ENCODE peak calls at places on chromosomes 11 and 22, in six cellular contexts. K, U, V, L, G and S are unnamed samples.
A peak's percentile ranks its signal among the peaks of the same experiment; 100 is the strongest.

GRCh38 chr11:116835042-116835772 is 2.2 kb downstream of the APOA1 start:
- DNase-seq in K (peak; percentile 66), U (no peak), V (no peak), L (no peak), G (no peak), S (peak; percentile 62)

GRCh38 chr11:26649884-26650283 is 72.0 kb downstream of the SLC5A12 start:
- DNase-seq in K (no peak), U (no peak), V (peak; percentile 41), L (peak; percentile 3), G (no peak), S (no peak)

GRCh38 chr11:92993004-92993403 is 23.6 kb downstream of the MTNR1B start:
- DNase-seq in K (no peak), U (no peak), V (no peak), L (no peak), G (no peak), S (no peak)

GRCh38 chr11:13831707-13832106 is 130.8 kb upstream of the SPON1 start:
- DNase-seq in K (no peak), U (no peak), V (no peak), L (no peak), G (no peak), S (no peak)

GRCh38 chr11:75345455-75346224 is 5.8 kb downstream of the ARRB1 start:
- DNase-seq in K (peak; percentile 17), U (no peak), V (no peak), L (no peak), G (no peak), S (peak; percentile 51)

GRCh38 chr11:23944939-23945338 is 551.9 kb upstream of the LUZP2 start:
- DNase-seq in K (no peak), U (no peak), V (no peak), L (no peak), G (no peak), S (no peak)

GRCh38 chr11:12979928-12980689 is 29.0 kb upstream of the RASSF10 start:
- DNase-seq in K (no peak), U (no peak), V (no peak), L (no peak), G (no peak), S (no peak)

GRCh38 chr11:33168605-33169240 is 7.4 kb upstream of the CSTF3 start:
- DNase-seq in K (no peak), U (no peak), V (no peak), L (no peak), G (no peak), S (no peak)

GRCh38 chr11:87574193-87574592 is 536.5 kb downstream of the TMEM135 start:
- DNase-seq in K (no peak), U (no peak), V (no peak), L (no peak), G (no peak), S (no peak)

GRCh38 chr22:20946080-20946986 is 20.7 kb upstream of the AIFM3 start:
- DNase-seq in K (no peak), U (no peak), V (no peak), L (no peak), G (no peak), S (peak; percentile 49)

GRCh38 chr22:42582987-42583386 is 29.2 kb downstream of the SERHL2 start:
- DNase-seq in K (no peak), U (no peak), V (no peak), L (no peak), G (no peak), S (no peak)

GRCh38 chr11:67700141-67700540 is 25.7 kb upstream of the ALDH3B2 start:
- DNase-seq in K (no peak), U (no peak), V (no peak), L (no peak), G (no peak), S (no peak)

GRCh38 chr22:21775061-21775460 is 39.5 kb upstream of the YPEL1 start:
- DNase-seq in K (no peak), U (no peak), V (no peak), L (no peak), G (no peak), S (no peak)

GRCh38 chr11:116062526-116063171 is 558.4 kb upstream of the CADM1 start:
- DNase-seq in K (no peak), U (no peak), V (peak; percentile 55), L (no peak), G (no peak), S (no peak)

GRCh38 chr11:65890324-65891179 is at the start of gene CCDC85B:
- DNase-seq in K (peak; percentile 99), U (peak; percentile 99), V (peak; percentile 97), L (peak; percentile 84), G (peak; percentile 99), S (peak; percentile 98)
- H3K4me1 ChIP-seq in K (peaks cover 11% of the 10 kb centered on the region), U (peaks cover 65% of the 10 kb centered on the region), V (peaks cover 51% of the 10 kb centered on the region), L (peaks cover 16% of the 10 kb centered on the region), G (peaks cover 21% of the 10 kb centered on the region), S (peaks cover 87% of the 10 kb centered on the region)

GRCh38 chr22:46433318-46433717 is 97.8 kb downstream of the TRMU start:
- DNase-seq in K (no peak), U (no peak), V (no peak), L (no peak), G (no peak), S (peak; percentile 64)

GRCh38 chr22:46428602-46429326 is 93.2 kb downstream of the TRMU start:
- DNase-seq in K (no peak), U (no peak), V (no peak), L (no peak), G (no peak), S (no peak)

GRCh38 chr22:46430961-46431838 is 95.7 kb downstream of the TRMU start:
- DNase-seq in K (no peak), U (no peak), V (no peak), L (no peak), G (no peak), S (peak; percentile 65)

GRCh38 chr22:46429327-46429853 is 93.9 kb downstream of the TRMU start:
- DNase-seq in K (no peak), U (no peak), V (no peak), L (no peak), G (no peak), S (no peak)

GRCh38 chr22:46432164-46433068 is 96.9 kb downstream of the TRMU start:
- DNase-seq in K (no peak), U (no peak), V (no peak), L (no peak), G (no peak), S (peak; percentile 74)
- H3K4me3 ChIP-seq in K (peak overlapping the region; percentile 28), U (peak overlapping the region; percentile 50), V (no peak overlapping the region), L (no peak overlapping the region), G (no peak overlapping the region), S (no peak overlapping the region)

GRCh38 chr11:16293204-16293681 is 63.1 kb downstream of the SOX6 start:
- DNase-seq in K (no peak), U (no peak), V (no peak), L (no peak), G (no peak), S (no peak)

GRCh38 chr11:16289541-16289940 is 66.8 kb downstream of the SOX6 start:
- DNase-seq in K (no peak), U (no peak), V (no peak), L (no peak), G (no peak), S (no peak)

GRCh38 chr11:16295592-16295991 is 60.8 kb downstream of the SOX6 start:
- DNase-seq in K (no peak), U (no peak), V (no peak), L (no peak), G (no peak), S (no peak)

GRCh38 chr11:16292167-16292859 is 64.0 kb downstream of the SOX6 start:
- DNase-seq in K (no peak), U (no peak), V (no peak), L (no peak), G (no peak), S (no peak)

DNA sequence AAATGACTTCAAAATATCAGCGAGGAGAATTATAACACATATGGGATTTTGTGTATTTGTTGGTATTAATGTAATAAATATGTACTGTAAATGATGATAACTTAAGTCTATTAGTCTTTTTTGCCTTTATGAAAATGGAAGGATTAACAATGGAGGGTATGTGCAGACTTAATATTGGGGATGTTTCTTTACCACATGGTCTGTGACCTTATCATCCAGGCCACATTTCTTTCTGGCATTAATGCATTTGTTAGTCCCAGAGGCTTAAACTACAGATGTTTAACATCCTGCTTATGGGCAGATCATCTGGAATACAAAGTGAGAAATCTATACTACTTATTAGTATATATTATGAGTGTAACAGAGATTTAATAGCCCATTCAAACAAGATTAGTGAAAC is 64.6 kb downstream of the SOX6 start:
- DNase-seq in K (no peak), U (no peak), V (no peak), L (no peak), G (no peak), S (no peak)
- H3K4me1 ChIP-seq in K (peaks cover 16% of the 10 kb centered on the region), U (peaks cover 6% of the 10 kb centered on the region), V (no peaks in the 10 kb centered on the region), L (no peaks in the 10 kb centered on the region), G (no peaks in the 10 kb centered on the region), S (no peaks in the 10 kb centered on the region)

GRCh38 chr11:74225565-74225964 is 54.5 kb downstream of the PPME1 start:
- DNase-seq in K (no peak), U (no peak), V (no peak), L (no peak), G (no peak), S (no peak)

GRCh38 chr11:74221816-74222215 is 50.7 kb downstream of the PPME1 start:
- DNase-seq in K (no peak), U (no peak), V (no peak), L (no peak), G (no peak), S (no peak)

GRCh38 chr11:74232316-74232950 is 61.3 kb downstream of the PPME1 start:
- DNase-seq in K (no peak), U (no peak), V (no peak), L (no peak), G (no peak), S (no peak)

GRCh38 chr11:74226907-74227306 is 55.8 kb downstream of the PPME1 start:
- DNase-seq in K (no peak), U (no peak), V (no peak), L (no peak), G (no peak), S (no peak)
- H3K4me3 ChIP-seq in K (no peak overlapping the region), U (no peak overlapping the region), V (no peak overlapping the region), L (no peak overlapping the region), G (no peak overlapping the region), S (no peak overlapping the region)

GRCh38 chr11:44579172-44579804 is 13.8 kb downstream of the CD82 start:
- DNase-seq in K (no peak), U (no peak), V (no peak), L (no peak), G (no peak), S (no peak)
- H3K4me1 ChIP-seq in K (peaks cover 8% of the 10 kb centered on the region), U (peaks cover 63% of the 10 kb centered on the region), V (peaks cover 11% of the 10 kb centered on the region), L (no peaks in the 10 kb centered on the region), G (peaks cover 1% of the 10 kb centered on the region), S (peaks cover 59% of the 10 kb centered on the region)